ENCODE peak calls at places on chromosome X, in nine cellular contexts. Z is left cardiac atrium; R is SW480; L is COR-L47; S is T-helper 2 cell; M is T-helper 1 cell; K is stimulated activated CD4-positive, alpha-beta T cell treated with anti-CD3 and anti-CD28 coated beads, Interleukin-12 subunit alpha, Interleukin-12 subunit beta, amount 100 ng/mL, for 4 hours; T is SK-N-SH; E is cardiac fibroblast. F is an unnamed sample.

GRCh38 chrX:13533726-13534125 is 35.7 kb upstream of the EGFL6 start:
- DNase-seq in T (no peak), S (no peak), K (no peak), M (no peak), E (peak; percentile 27), Z (no peak), R (peak; percentile 68), L (no peak), F (no peak)

GRCh38 chrX:12617241-12617640 is 174.0 kb upstream of the PRPS2 start:
- DNase-seq in S (no peak), T (no peak), L (no peak), Z (no peak), M (no peak), R (no peak), E (no peak), K (no peak), F (no peak)

GRCh38 chrX:154534526-154535322 is 11.9 kb downstream of the G6PD start:
- DNase-seq in M (peak; percentile 82), K (peak; percentile 82), Z (peak; percentile 93), R (peak; percentile 73), E (peak; percentile 89), S (peak; percentile 73), T (peak; percentile 95), L (peak; percentile 72), F (peak; percentile 79)

GRCh38 chrX:130039847-130040246 is 57.4 kb downstream of the BCORL1 start:
- DNase-seq in T (no peak), E (no peak), S (no peak), Z (no peak), L (no peak), R (no peak), K (no peak), M (no peak), F (no peak)

GRCh38 chrX:22577181-22577580 is 304.5 kb downstream of the CBLL2 start:
- DNase-seq in E (peak; percentile 36), T (no peak), Z (no peak), R (no peak), M (no peak), K (no peak), L (no peak), S (no peak), F (no peak)

GRCh38 chrX:3712080-3712869 is 1.2 kb downstream of the PRKX start:
- DNase-seq in E (peak; percentile 51), R (no peak), S (no peak), K (peak; percentile 2), M (no peak), L (no peak), T (no peak), Z (peak; percentile 41), F (no peak)

GRCh38 chrX:8879750-8880149 is 78.6 kb upstream of the FAM9A start:
- DNase-seq in S (no peak), Z (no peak), E (peak; percentile 29), T (peak; percentile 33), M (peak; percentile 2), R (peak; percentile 16), L (no peak), K (peak; percentile 1), F (no peak)

GRCh38 chrX:120309873-120310730 is 1.2 kb downstream of the TMEM255A start:
- DNase-seq in M (no peak), S (no peak), E (no peak), R (no peak), K (no peak), Z (no peak), T (peak; percentile 22), L (no peak), F (no peak)

GRCh38 chrX:139850968-139851367 is 81.9 kb downstream of the ATP11C start:
- DNase-seq in L (no peak), M (no peak), E (no peak), S (no peak), T (no peak), Z (no peak), R (no peak), K (no peak), F (no peak)

GRCh38 chrX:12929701-12930100 is 23.3 kb downstream of the TLR8 start:
- DNase-seq in M (no peak), K (no peak), E (no peak), Z (no peak), L (no peak), T (no peak), R (no peak), S (no peak), F (no peak)

GRCh38 chrX:31551913-31552312 is 480.1 kb upstream of the FTHL17 start:
- DNase-seq in R (no peak), K (no peak), S (no peak), T (no peak), M (no peak), L (no peak), E (no peak), Z (no peak), F (no peak)

GRCh38 chrX:65667503-65668355 is at the start of gene MSN:
- DNase-seq in Z (peak; percentile 85), T (peak; percentile 15), K (peak; percentile 74), M (peak; percentile 68), L (peak; percentile 9), S (peak; percentile 40), E (peak; percentile 66), R (peak; percentile 70), F (peak; percentile 73)

GRCh38 chrX:108473979-108474378 is 34.3 kb downstream of the COL4A5 start:
- DNase-seq in E (no peak), Z (no peak), S (no peak), K (no peak), M (no peak), T (no peak), R (no peak), L (no peak), F (no peak)

GRCh38 chrX:46913710-46914109 is 1.5 kb downstream of the JADE3 start:
- DNase-seq in S (no peak), T (peak; percentile 21), M (no peak), Z (peak; percentile 22), K (no peak), R (peak; percentile 36), E (peak; percentile 51), L (no peak), F (no peak)

GRCh38 chrX:48897157-48897620 is 379 bp downstream of the TIMM17B start:
- DNase-seq in R (peak; percentile 89), Z (peak; percentile 83), K (peak; percentile 42), L (peak; percentile 80), E (peak; percentile 79), M (peak; percentile 59), T (peak; percentile 78), S (peak; percentile 30), F (peak; percentile 79)

GRCh38 chrX:16278927-16279326 is 111.6 kb downstream of the MAGEB17 start:
- DNase-seq in K (no peak), R (peak; percentile 2), T (no peak), M (no peak), L (no peak), S (no peak), E (no peak), Z (no peak), F (no peak)

GRCh38 chrX:72712094-72712755 is 1.9 kb downstream of the PHKA1 start:
- DNase-seq in T (peak; percentile 34), E (peak; percentile 30), L (no peak), S (no peak), K (no peak), Z (no peak), M (no peak), R (no peak), F (no peak)

GRCh38 chrX:77597511-77597910 is 150.3 kb downstream of the FGF16 start:
- DNase-seq in K (no peak), Z (no peak), E (no peak), L (no peak), R (no peak), M (no peak), T (no peak), S (no peak), F (no peak)

GRCh38 chrX:39238017-39238416 is 436.8 kb downstream of the MID1IP1 start:
- DNase-seq in T (no peak), Z (no peak), L (no peak), E (no peak), K (peak; percentile 12), R (no peak), S (no peak), M (no peak), F (no peak)

GRCh38 chrX:40100141-40100536 is 2.4 kb upstream of the BCOR start:
- DNase-seq in Z (no peak), L (no peak), R (no peak), M (no peak), K (no peak), E (peak; percentile 51), S (no peak), T (peak; percentile 63), F (no peak)

GRCh38 chrX:118536687-118537461 is 41.3 kb downstream of the DOCK11 start:
- DNase-seq in K (no peak), L (no peak), E (peak; percentile 65), T (peak; percentile 18), Z (no peak), M (peak; percentile 17), R (no peak), S (peak; percentile 9), F (no peak)

GRCh38 chrX:97027384-97027922 is 143.7 kb downstream of the RPA4 start:
- DNase-seq in R (no peak), K (no peak), Z (no peak), L (no peak), S (no peak), E (no peak), T (no peak), M (no peak), F (peak; percentile 8)

GRCh38 chrX:64379924-64380323 is 15.3 kb downstream of the MTMR8 start:
- DNase-seq in M (no peak), K (no peak), T (no peak), E (no peak), L (no peak), Z (no peak), R (no peak), S (no peak), F (no peak)

GRCh38 chrX:36431819-36432218 is 512.3 kb downstream of the CFAP47 start:
- DNase-seq in M (no peak), L (no peak), R (peak; percentile 0), E (peak; percentile 15), S (no peak), K (no peak), Z (no peak), T (no peak), F (no peak)

GRCh38 chrX:79524642-79525041 is 157.5 kb upstream of the ITM2A start:
- DNase-seq in S (no peak), T (no peak), Z (no peak), K (no peak), R (no peak), L (no peak), M (no peak), E (no peak), F (no peak)

GRCh38 chrX:53831662-53832635 is 145.4 kb upstream of the HUWE1 start:
- DNase-seq in E (peak; percentile 24), S (no peak), L (peak; percentile 1), T (peak; percentile 45), M (peak; percentile 1), R (peak; percentile 62), Z (no peak), K (peak; percentile 18), F (peak; percentile 29)

GRCh38 chrX:30935985-30936384 is 46.9 kb upstream of the TAB3 start:
- DNase-seq in R (peak; percentile 26), M (no peak), K (no peak), S (no peak), L (no peak), T (peak; percentile 27), Z (no peak), E (peak; percentile 31), F (no peak)

GRCh38 chrX:86805241-86805640 is 657.0 kb downstream of the DACH2 start:
- DNase-seq in M (no peak), E (no peak), R (no peak), S (no peak), L (no peak), K (no peak), T (no peak), Z (no peak), F (no peak)

GRCh38 chrX:71214604-71215334 is 8.3 kb upstream of the GJB1 start:
- DNase-seq in M (no peak), K (no peak), E (no peak), Z (no peak), L (no peak), T (no peak), R (peak; percentile 36), S (no peak), F (peak; percentile 44)

GRCh38 chrX:119273807-119274192 is 37.7 kb downstream of the PGRMC1 start:
- DNase-seq in E (no peak), S (no peak), K (no peak), R (no peak), Z (no peak), T (no peak), L (no peak), M (no peak), F (no peak)

GRCh38 chrX:48940404-48940955 is 16.9 kb downstream of the OTUD5 start:
- DNase-seq in E (no peak), R (no peak), K (no peak), M (no peak), S (no peak), Z (no peak), T (no peak), L (no peak), F (no peak)